ENCODE peak calls at places on chromosomes 16 and 17, in four cellular contexts. P is dorsolateral prefrontal cortex, Z is colonic mucosa, F is psoas muscle. J is an unnamed sample.

GRCh38 chr17:41549596-41550039 is 21.5 kb upstream of the KRT19 start:
- DNase-seq in Z (peak), P (no peak), F (no peak), J (no peak)

GRCh38 chr17:61469474-61469873 is 17.3 kb downstream of the TBX4 start:
- DNase-seq in P (no peak), F (no peak), Z (no peak), J (no peak)

GRCh38 chr16:87855852-87856715 is 13.2 kb downstream of the SLC7A5 start:
- DNase-seq in Z (peak), P (peak), F (peak), J (no peak)

GRCh38 chr17:35892091-35892637 is 12.0 kb upstream of the CCL5 start:
- DNase-seq in Z (no peak), P (no peak), F (no peak), J (peak)

GRCh38 chr17:17971431-17972125 is 622 bp downstream of the TOM1L2 start:
- DNase-seq in Z (peak), P (peak), F (peak), J (no peak)

GRCh38 chr17:32240745-32241144 is 24.9 kb upstream of the RHBDL3 start:
- DNase-seq in Z (no peak), P (no peak), F (no peak), J (no peak)

GRCh38 chr17:39069114-39069756 is 82.2 kb downstream of the PLXDC1 start:
- DNase-seq in Z (no peak), P (no peak), F (no peak), J (no peak)

GRCh38 chr17:76695059-76695892 is 15.5 kb downstream of the MXRA7 start:
- DNase-seq in P (no peak), F (peak), Z (no peak), J (no peak)

GRCh38 chr16:78925071-78925714 is 675.3 kb downstream of the MAF start:
- DNase-seq in F (peak), P (no peak), Z (peak), J (peak)

GRCh38 chr17:49495842-49496182 is 719 bp downstream of the NGFR start:
- DNase-seq in Z (no peak), F (peak), P (no peak), J (no peak)

GRCh38 chr17:28684963-28685362 is 23.0 kb downstream of the SUPT6H start:
- DNase-seq in F (peak), Z (peak), P (peak), J (no peak)

GRCh38 chr16:21653571-21653970 is 1.2 kb upstream of the IGSF6 start:
- DNase-seq in P (no peak), Z (no peak), F (no peak), J (no peak)

GRCh38 chr17:77146882-77147281 is 6.1 kb downstream of the SEC14L1 start:
- DNase-seq in Z (peak), P (no peak), F (no peak), J (no peak)

GRCh38 chr17:7260601-7261376 is 1.5 kb downstream of the CLDN7 start:
- DNase-seq in Z (peak), F (peak), P (no peak), J (no peak)

GRCh38 chr16:48133455-48134226 is 22.2 kb downstream of the ABCC12 start:
- DNase-seq in F (no peak), P (no peak), Z (no peak), J (no peak)

GRCh38 chr17:74520790-74521480 is 10.3 kb downstream of the CD300LB start:
- DNase-seq in F (no peak), Z (peak), P (no peak), J (no peak)

GRCh38 chr17:1002771-1003555 is 6.0 kb downstream of the TIMM22 start:
- DNase-seq in Z (no peak), F (peak), P (no peak), J (no peak)

GRCh38 chr17:30378191-30378796 is 433 bp upstream of the CPD start:
- DNase-seq in P (no peak), Z (peak), F (peak), J (peak)

GRCh38 chr16:78385406-78385805 is 286.0 kb downstream of the WWOX start:
- DNase-seq in P (no peak), F (no peak), Z (no peak), J (no peak)

GRCh38 chr17:1733759-1734158 is 8.9 kb upstream of the SERPINF2 start:
- DNase-seq in P (no peak), F (no peak), Z (no peak), J (no peak)

GRCh38 chr16:50282010-50282538 is 15.7 kb downstream of the ADCY7 start:
- DNase-seq in P (peak), Z (peak), F (peak), J (peak)

GRCh38 chr17:47844230-47844629 is 3.2 kb upstream of the SCRN2 start:
- DNase-seq in Z (no peak), F (no peak), P (no peak), J (no peak)

GRCh38 chr17:78717431-78717980 is 64.6 kb downstream of the CYTH1 start:
- DNase-seq in F (no peak), Z (no peak), P (peak), J (no peak)

GRCh38 chr17:45395569-45396415 is 36.9 kb downstream of the ARHGAP27 start:
- DNase-seq in Z (no peak), F (peak), P (no peak), J (no peak)

GRCh38 chr17:32801641-32802040 is 75.3 kb downstream of the MYO1D start:
- DNase-seq in P (no peak), F (no peak), Z (no peak), J (no peak)

GRCh38 chr16:81997738-81998137 is 13.5 kb downstream of the SDR42E1 start:
- DNase-seq in Z (no peak), P (no peak), F (no peak), J (no peak)

GRCh38 chr17:72416054-72416691 is 295.4 kb downstream of the SOX9 start:
- DNase-seq in Z (no peak), F (no peak), P (no peak), J (no peak)

GRCh38 chr16:73166394-73166971 is 118.6 kb upstream of the ZFHX3 start:
- DNase-seq in Z (no peak), F (no peak), P (no peak), J (no peak)

DNA sequence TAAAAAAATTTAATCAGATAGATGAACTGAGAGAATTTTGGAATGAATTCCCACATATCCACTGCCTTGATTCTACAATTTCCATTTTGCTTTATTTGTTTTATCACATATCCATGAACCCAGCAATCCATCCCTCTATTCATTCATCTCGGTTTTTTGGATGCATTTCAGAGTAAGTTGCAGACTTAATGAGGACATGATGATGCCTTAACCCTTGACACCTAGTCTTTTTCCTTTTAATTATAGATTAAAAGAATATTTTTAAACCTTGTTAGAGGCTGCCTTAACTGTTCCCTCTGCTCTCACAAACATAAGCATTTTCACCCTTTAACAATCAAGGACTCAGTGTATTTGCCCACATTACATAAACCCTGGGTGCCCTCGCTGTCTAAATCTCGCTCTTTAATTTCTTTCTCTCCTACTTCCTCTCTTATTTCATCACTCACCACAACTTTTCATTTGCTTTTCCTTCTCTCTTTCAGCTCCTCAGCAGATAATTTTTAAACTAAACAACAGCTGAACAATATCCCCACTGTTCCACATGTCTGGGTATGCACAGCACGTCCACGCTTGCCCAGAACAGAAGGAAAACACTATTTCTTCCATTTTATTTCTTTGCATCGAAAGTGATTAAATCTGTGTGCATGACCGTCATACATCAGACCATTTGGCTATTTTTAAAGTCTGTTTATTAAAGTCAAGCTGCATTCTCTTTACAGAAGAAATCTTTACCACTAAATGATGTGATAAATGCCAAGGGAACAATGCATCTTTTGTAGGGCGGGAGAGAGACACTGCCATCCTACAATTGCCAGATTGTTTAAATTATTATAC is 39.9 kb downstream of the IQCK start:
- DNase-seq in Z (no peak), P (no peak), F (no peak), J (no peak)
- H3K4me3 ChIP-seq in Z (no peak), P (peak), F (no peak), J (no peak)

DNA sequence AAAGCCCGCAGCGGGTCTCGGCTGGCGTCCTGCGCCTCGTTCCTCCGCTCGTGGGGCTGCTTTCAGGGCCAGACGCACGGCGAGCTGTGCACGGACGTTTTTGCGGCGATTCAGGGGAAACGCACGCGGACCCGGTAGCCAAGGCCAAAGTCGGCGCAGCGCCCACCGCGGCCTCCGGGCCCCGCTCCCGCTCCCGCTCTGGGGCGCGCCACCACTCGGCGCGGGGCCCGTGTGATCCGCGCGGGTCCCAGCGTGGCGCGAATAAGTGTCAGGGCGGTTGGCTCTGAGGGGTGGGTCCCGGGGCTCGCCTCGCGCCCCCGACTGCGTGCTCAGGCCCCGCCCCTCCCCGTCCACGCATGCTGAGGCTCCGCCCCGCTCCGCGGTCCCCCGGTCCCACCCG is 694 bp upstream of the TBCD start:
- DNase-seq in Z (no peak), P (no peak), F (no peak), J (no peak)
- H3K4me3 ChIP-seq in Z (peak), P (peak), F (peak), J (peak)

GRCh38 chr16:25066426-25066746 is 45.2 kb upstream of the LCMT1 start:
- DNase-seq in P (no peak), F (no peak), Z (no peak), J (no peak)
- H3K4me3 ChIP-seq in P (peak), F (peak), Z (peak), J (peak)

GRCh38 chr17:82648761-82649474 is 674 bp upstream of the WDR45B start:
- DNase-seq in Z (peak), F (peak), P (no peak), J (peak)
- H3K4me3 ChIP-seq in Z (no peak), F (peak), P (peak), J (peak)